ENCODE peak calls at places on chromosomes 11 and 22, in nine cellular contexts. B is PC-3; C is HCT116; X is GM23338; M is colonic mucosa; F is CD8-positive, alpha-beta T cell; W is IMR-90; V is tibial nerve; R is sigmoid colon. J is an unnamed sample. For H3K36me3, the result is how much of the 10 kb centered on the place peaks cover.

GRCh38 chr22:46583571-46583970 is 36.6 kb upstream of the GRAMD4 start:
- DNase-seq in B (no peak), C (no peak), X (no peak), M (no peak), F (no peak), W (no peak), V (peak), R (peak), J (no peak)

GRCh38 chr11:72617080-72617744 is 57.0 kb downstream of the PDE2A start:
- DNase-seq in B (no peak), C (no peak), X (no peak), M (no peak), F (no peak), W (peak), V (peak), R (peak), J (peak)

GRCh38 chr22:22702874-22703570 is 58.6 kb downstream of the GGTLC2 start:
- DNase-seq in B (no peak), C (no peak), X (no peak), M (no peak), F (no peak), W (no peak), V (no peak), R (no peak), J (no peak)

GRCh38 chr11:64971421-64972233 is at the start of gene MAJIN:
- DNase-seq in B (peak), C (no peak), X (peak), M (peak), F (peak), W (peak), V (peak), R (peak), J (peak)

GRCh38 chr22:33811686-33812085 is 108.6 kb downstream of the LARGE1 start:
- DNase-seq in B (no peak), C (no peak), X (peak), M (peak), F (no peak), W (peak), V (peak), R (peak), J (peak)

GRCh38 chr11:35748644-35749043 is 86.1 kb downstream of the TRIM44 start:
- DNase-seq in B (no peak), C (no peak), X (no peak), M (no peak), F (no peak), W (no peak), V (no peak), R (no peak), J (no peak)

GRCh38 chr11:85647078-85647477 is 689 bp upstream of the TMEM126A start:
- DNase-seq in B (no peak), C (no peak), X (no peak), M (no peak), F (no peak), W (no peak), V (no peak), R (no peak), J (no peak)

GRCh38 chr11:117157507-117157906 is 13.4 kb downstream of the PAFAH1B2 start:
- DNase-seq in B (no peak), C (no peak), X (no peak), M (no peak), F (no peak), W (no peak), V (no peak), R (no peak), J (no peak)

GRCh38 chr11:121206810-121207209 is 85.8 kb upstream of the SC5D start:
- DNase-seq in B (peak), C (no peak), X (no peak), M (no peak), F (no peak), W (no peak), V (no peak), R (no peak), J (no peak)

GRCh38 chr22:42277988-42278776 is 7.7 kb upstream of the TCF20 start:
- DNase-seq in B (no peak), C (no peak), X (no peak), M (no peak), F (no peak), W (no peak), V (peak), R (peak), J (no peak)

GRCh38 chr11:60768202-60768601 is 11.5 kb downstream of the MS4A15 start:
- DNase-seq in B (no peak), C (no peak), X (no peak), M (no peak), F (no peak), W (no peak), V (no peak), R (no peak), J (no peak)

GRCh38 chr11:17651681-17652080 is 67.7 kb upstream of the MYOD1 start:
- DNase-seq in B (no peak), C (no peak), X (no peak), M (no peak), F (no peak), W (no peak), V (no peak), R (no peak), J (no peak)

GRCh38 chr11:58787903-58788302 is 56.2 kb upstream of the GLYAT start:
- DNase-seq in B (peak), C (no peak), X (no peak), M (no peak), F (no peak), W (peak), V (no peak), R (no peak), J (no peak)

GRCh38 chr11:113446938-113447337 is 28.3 kb downstream of the DRD2 start:
- DNase-seq in B (peak), C (no peak), X (no peak), M (no peak), F (no peak), W (no peak), V (no peak), R (no peak), J (no peak)

GRCh38 chr11:282630-283360 is 4.6 kb downstream of the NLRP6 start:
- DNase-seq in B (no peak), C (no peak), X (no peak), M (no peak), F (no peak), W (no peak), V (no peak), R (no peak), J (peak)

GRCh38 chr11:66546368-66546965 is at the start of gene ACTN3:
- DNase-seq in B (no peak), C (no peak), X (peak), M (peak), F (no peak), W (no peak), V (peak), R (peak), J (peak)

GRCh38 chr22:39419096-39419495 is 19.5 kb downstream of the TAB1 start:
- DNase-seq in B (no peak), C (no peak), X (no peak), M (no peak), F (no peak), W (no peak), V (no peak), R (no peak), J (no peak)

GRCh38 chr22:39416319-39416718 is 16.7 kb downstream of the TAB1 start:
- DNase-seq in B (no peak), C (no peak), X (no peak), M (no peak), F (no peak), W (no peak), V (no peak), R (no peak), J (no peak)

GRCh38 chr22:39415506-39415905 is 15.9 kb downstream of the TAB1 start:
- DNase-seq in B (no peak), C (no peak), X (no peak), M (no peak), F (no peak), W (no peak), V (no peak), R (no peak), J (no peak)

GRCh38 chr22:39418696-39419095 is 19.1 kb downstream of the TAB1 start:
- DNase-seq in B (no peak), C (no peak), X (no peak), M (no peak), F (no peak), W (no peak), V (no peak), R (no peak), J (no peak)

DNA sequence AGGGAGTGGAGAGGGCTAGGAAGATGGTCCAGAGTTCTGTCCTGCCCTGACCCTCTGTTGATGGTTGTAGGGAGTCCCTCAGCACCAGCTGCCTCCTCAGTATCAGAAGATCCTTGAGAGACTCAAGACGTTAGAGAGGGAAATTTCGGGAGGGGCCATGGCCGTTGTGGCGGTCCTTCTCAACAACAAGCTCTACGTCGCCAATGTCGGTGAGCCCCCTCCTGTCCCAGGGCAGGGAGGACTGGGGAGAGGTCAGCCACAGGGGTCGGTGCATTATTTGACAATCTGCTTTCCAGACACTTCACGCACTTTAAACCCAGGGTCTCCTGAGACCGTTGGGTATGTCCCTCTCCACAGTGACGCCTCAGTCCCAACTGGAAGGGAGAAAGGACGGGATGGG is 18.1 kb downstream of the TAB1 start:
- DNase-seq in B (no peak), C (no peak), X (no peak), M (no peak), F (no peak), W (no peak), V (no peak), R (no peak), J (no peak)
- H3K36me3 ChIP-seq in B (under half), C (under half), X (under half), M (under half), F (under half), W (half or more), V (half or more), R (half or more), J (under half)

GRCh38 chr11:61964941-61965282 is 2.5 kb downstream of the FTH1 start:
- DNase-seq in B (no peak), C (no peak), X (no peak), M (no peak), F (no peak), W (no peak), V (no peak), R (no peak), J (no peak)

GRCh38 chr11:61963016-61963281 is 4.5 kb downstream of the FTH1 start:
- DNase-seq in B (no peak), C (no peak), X (no peak), M (no peak), F (no peak), W (peak), V (no peak), R (no peak), J (no peak)

GRCh38 chr11:61962213-61963015 is 5.0 kb downstream of the FTH1 start:
- DNase-seq in B (no peak), C (no peak), X (peak), M (no peak), F (no peak), W (no peak), V (no peak), R (no peak), J (no peak)

GRCh38 chr11:61961570-61962212 is 5.7 kb downstream of the FTH1 start:
- DNase-seq in B (peak), C (no peak), X (no peak), M (peak), F (no peak), W (no peak), V (peak), R (peak), J (peak)

DNA sequence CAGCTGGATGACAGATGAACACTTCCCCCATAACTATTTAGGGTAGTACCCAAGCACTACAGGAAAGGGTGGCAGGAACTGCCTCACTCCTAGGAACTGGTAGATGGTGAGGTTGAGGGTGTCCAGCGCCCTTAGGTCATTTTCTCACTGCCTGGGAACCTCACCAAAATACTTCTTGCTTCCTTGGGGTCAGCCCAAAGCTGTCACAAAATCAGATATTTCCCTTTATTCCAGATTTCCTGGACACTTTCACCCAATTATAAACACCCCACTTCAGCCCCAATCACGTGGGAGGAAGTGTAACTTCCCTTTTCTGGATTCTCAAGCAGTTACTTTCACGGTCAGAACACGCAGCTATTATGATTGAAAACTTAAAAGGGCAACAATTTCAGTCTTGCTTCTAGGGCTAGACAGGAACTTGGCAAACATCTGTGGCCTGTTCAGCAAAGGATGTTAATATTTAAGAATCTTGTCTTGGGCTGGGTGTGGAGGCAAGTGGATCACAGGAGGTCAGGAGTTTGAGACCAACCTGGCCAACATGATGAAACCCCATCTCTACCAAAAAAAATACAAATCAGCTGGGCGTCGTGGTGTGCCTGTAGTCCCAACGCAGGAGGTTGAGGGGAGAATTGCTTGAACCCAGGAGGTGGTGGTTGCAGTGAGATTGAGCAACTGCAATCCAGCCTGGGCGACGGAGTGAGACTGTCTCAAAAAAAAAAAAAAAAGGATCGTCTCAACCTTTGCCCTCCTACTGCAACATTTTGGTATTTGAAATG is 4.0 kb downstream of the FTH1 start:
- DNase-seq in B (peak), C (no peak), X (no peak), M (no peak), F (no peak), W (peak), V (peak), R (peak), J (no peak)
- H3K4me3 ChIP-seq in B (no peak), C (no peak), X (no peak), M (no peak), F (no peak), W (peak), V (peak), R (no peak), J (no peak)

GRCh38 chr11:11602011-11602410 is 19.8 kb downstream of the GALNT18 start:
- DNase-seq in B (no peak), C (no peak), X (no peak), M (no peak), F (no peak), W (no peak), V (no peak), R (no peak), J (no peak)
- H3K36me3 ChIP-seq in B (under half), C (under half), X (under half), M (under half), F (under half), W (under half), V (under half), R (under half), J (under half)

GRCh38 chr11:45355706-45356041 is 69.5 kb upstream of the SYT13 start:
- DNase-seq in B (no peak), C (no peak), X (no peak), M (no peak), F (no peak), W (no peak), V (no peak), R (no peak), J (no peak)
- H3K4me3 ChIP-seq in B (no peak), C (no peak), X (peak), M (peak), F (peak), W (peak), V (peak), R (peak), J (peak)

GRCh38 chr11:116086426-116086825 is 582.2 kb upstream of the CADM1 start:
- DNase-seq in B (no peak), C (no peak), X (no peak), M (no peak), F (no peak), W (no peak), V (no peak), R (no peak), J (no peak)
- H3K36me3 ChIP-seq in B (under half), C (under half), X (under half), M (under half), F (under half), W (under half), V (under half), R (under half), J (under half)

GRCh38 chr11:69636870-69637600 is 3.9 kb upstream of the CCND1 start:
- DNase-seq in B (no peak), C (no peak), X (peak), M (peak), F (no peak), W (no peak), V (no peak), R (no peak), J (no peak)
- H3K4me3 ChIP-seq in B (peak), C (peak), X (peak), M (peak), F (no peak), W (no peak), V (peak), R (peak), J (peak)

GRCh38 chr22:38773363-38773946 is 17.7 kb upstream of the SUN2 start:
- DNase-seq in B (no peak), C (no peak), X (no peak), M (no peak), F (no peak), W (no peak), V (no peak), R (no peak), J (no peak)

GRCh38 chr22:38774496-38775166 is 18.8 kb upstream of the SUN2 start:
- DNase-seq in B (no peak), C (no peak), X (no peak), M (no peak), F (no peak), W (no peak), V (no peak), R (no peak), J (no peak)

GRCh38 chr22:38776086-38776485 is 17.9 kb downstream of the DNAL4 start:
- DNase-seq in B (no peak), C (no peak), X (no peak), M (no peak), F (no peak), W (no peak), V (no peak), R (no peak), J (no peak)

GRCh38 chr22:38775656-38776055 is 18.3 kb downstream of the DNAL4 start:
- DNase-seq in B (no peak), C (no peak), X (no peak), M (no peak), F (no peak), W (no peak), V (no peak), R (no peak), J (no peak)

GRCh38 chr22:38777087-38777671 is 16.8 kb downstream of the DNAL4 start:
- DNase-seq in B (no peak), C (no peak), X (no peak), M (no peak), F (no peak), W (no peak), V (no peak), R (no peak), J (no peak)
- H3K36me3 ChIP-seq in B (under half), C (under half), X (under half), M (under half), F (under half), W (under half), V (under half), R (under half), J (under half)

J was measured in testis.